ENCODE peak calls at places on chromosome 12, in ten cellular contexts. Y is progenitor cell of endocrine pancreas; L is activated T-helper 1 cell treated with anti-CD3 and anti-CD28 coated beads, Interleukin-12 subunit alpha, Interleukin-12 subunit beta, Interleukin-2, Interleukin-4 antibody, amounts not matched to agents 30 ng/mL and 10 ng/mL and 1 ng/mL, durations not matched to agents 14 hours and 24 hours and 36 hours; P is NCI-H2081; C is stimulated activated CD4-positive, alpha-beta T cell treated with anti-CD3 and anti-CD28 coated beads, Interleukin-12 subunit alpha, Interleukin-12 subunit beta, amount 100 ng/mL, for 4 hours; B is activated CD4-positive, alpha-beta T cell treated with anti-CD3 and anti-CD28 coated beads, Interleukin-2, amount 10 ng/mL, durations not matched to agents 7 days and 5 days; E is midbrain; S is stromal cell of bone marrow; A is KG1; W is LoVo. K is an unnamed sample.

GRCh38 chr12:110670161-110670701 is 18.7 kb downstream of the HVCN1 start:
- DNase-seq in C (peak), Y (no peak), B (peak), P (no peak), A (no peak), W (no peak), E (no peak), L (peak), S (no peak), K (no peak)

GRCh38 chr12:64457466-64457865 is 5.5 kb downstream of the TBK1 start:
- DNase-seq in C (no peak), S (no peak), W (no peak), L (no peak), P (no peak), A (no peak), E (no peak), Y (no peak), B (no peak), K (no peak)

GRCh38 chr12:39426636-39427245 is 16.2 kb downstream of the KIF21A start:
- DNase-seq in W (no peak), B (no peak), A (no peak), Y (no peak), P (no peak), S (no peak), E (no peak), L (no peak), C (no peak), K (peak)

GRCh38 chr12:93536766-93537515 is 35.5 kb upstream of the SOCS2 start:
- DNase-seq in B (no peak), L (no peak), A (no peak), Y (no peak), E (no peak), W (no peak), C (no peak), P (no peak), S (no peak), K (no peak)

GRCh38 chr12:118190266-118190665 is 54.3 kb downstream of the PEBP1 start:
- DNase-seq in Y (no peak), W (no peak), C (no peak), P (peak), A (no peak), S (peak), B (no peak), E (peak), L (no peak), K (no peak)

GRCh38 chr12:61993734-61994345 is 266.4 kb upstream of the USP15 start:
- DNase-seq in S (no peak), A (no peak), E (no peak), L (no peak), Y (no peak), P (peak), W (peak), B (peak), C (no peak), K (no peak)

GRCh38 chr12:9387450-9387849 is 179.3 kb upstream of the PZP start:
- DNase-seq in Y (no peak), E (no peak), B (no peak), A (no peak), W (no peak), P (no peak), S (no peak), L (no peak), C (no peak), K (no peak)

GRCh38 chr12:103569278-103569677 is 17.8 kb upstream of the STAB2 start:
- DNase-seq in W (no peak), B (no peak), S (no peak), P (no peak), C (no peak), A (no peak), L (no peak), Y (no peak), E (no peak), K (no peak)

GRCh38 chr12:16389594-16389993 is 42.1 kb downstream of the MGST1 start:
- DNase-seq in Y (no peak), W (peak), E (no peak), S (peak), B (no peak), P (no peak), C (no peak), L (no peak), A (no peak), K (peak)

K was measured in AG09309.